ENCODE peak calls at places on chromosome 17, in nine cellular contexts. P, B, S, X, R, H, N, E and O are unnamed samples.
A peak's percentile ranks its signal among the peaks of the same experiment; 100 is the strongest.

GRCh38 chr17:61393904-61394629 is 5.6 kb upstream of the TBX2 start:
- DNase-seq in P (no peak), B (no peak), S (peak; percentile 70), X (no peak), R (no peak), H (no peak), N (no peak), E (peak; percentile 38), O (no peak)

GRCh38 chr17:6392609-6393367 is 42.1 kb downstream of the AIPL1 start:
- DNase-seq in P (peak; percentile 18), B (no peak), S (no peak), X (no peak), R (no peak), H (no peak), N (no peak), E (no peak), O (no peak)

GRCh38 chr17:62652251-62653001 is 25.0 kb downstream of the MRC2 start:
- DNase-seq in P (peak; percentile 91), B (no peak), S (peak; percentile 88), X (no peak), R (peak; percentile 76), H (peak; percentile 16), N (peak; percentile 75), E (peak; percentile 83), O (peak; percentile 64)

GRCh38 chr17:17156511-17156910 is 49.6 kb downstream of the PLD6 start:
- DNase-seq in P (no peak), B (no peak), S (peak; percentile 36), X (no peak), R (no peak), H (no peak), N (no peak), E (no peak), O (no peak)

GRCh38 chr17:81097134-81097942 is 62.4 kb downstream of the BAIAP2 start:
- DNase-seq in P (peak; percentile 72), B (peak; percentile 77), S (peak; percentile 81), X (no peak), R (peak; percentile 76), H (peak; percentile 35), N (peak; percentile 75), E (peak; percentile 86), O (no peak)

GRCh38 chr17:32267690-32268205 is 2.1 kb downstream of the RHBDL3 start:
- DNase-seq in P (peak; percentile 31), B (no peak), S (no peak), X (no peak), R (no peak), H (no peak), N (no peak), E (peak; percentile 35), O (no peak)

GRCh38 chr17:65229596-65229995 is 92.4 kb downstream of the RGS9 start:
- DNase-seq in P (peak; percentile 66), B (no peak), S (no peak), X (no peak), R (no peak), H (no peak), N (no peak), E (no peak), O (no peak)

GRCh38 chr17:29760771-29761682 is 138.3 kb upstream of the CORO6 start:
- DNase-seq in P (peak; percentile 85), B (peak; percentile 64), S (peak; percentile 88), X (no peak), R (peak; percentile 94), H (peak; percentile 83), N (peak; percentile 92), E (peak; percentile 94), O (peak; percentile 94)

GRCh38 chr17:77923776-77924513 is 34.6 kb upstream of the TNRC6C start:
- DNase-seq in P (no peak), B (no peak), S (no peak), X (no peak), R (no peak), H (no peak), N (no peak), E (no peak), O (no peak)

GRCh38 chr17:81492202-81492601 is 20.4 kb downstream of the ACTG1 start:
- DNase-seq in P (no peak), B (no peak), S (no peak), X (no peak), R (peak; percentile 2), H (no peak), N (no peak), E (no peak), O (no peak)

GRCh38 chr17:73343168-73343634 is 31.4 kb upstream of the CDC42EP4 start:
- DNase-seq in P (no peak), B (peak; percentile 73), S (peak; percentile 76), X (peak; percentile 2), R (peak; percentile 67), H (no peak), N (peak; percentile 66), E (no peak), O (no peak)

GRCh38 chr17:34725008-34725407 is 145.6 kb downstream of the TMEM132E start:
- DNase-seq in P (no peak), B (no peak), S (no peak), X (no peak), R (no peak), H (no peak), N (no peak), E (no peak), O (no peak)

GRCh38 chr17:49280061-49280460 is 49.5 kb upstream of the PHOSPHO1 start:
- DNase-seq in P (no peak), B (no peak), S (no peak), X (no peak), R (no peak), H (no peak), N (no peak), E (no peak), O (no peak)

GRCh38 chr17:38922538-38923291 is 2.7 kb upstream of the LASP1NB start:
- DNase-seq in P (peak; percentile 68), B (no peak), S (peak; percentile 86), X (peak; percentile 66), R (peak; percentile 34), H (no peak), N (peak; percentile 82), E (no peak), O (no peak)